ENCODE peak calls at places on chromosomes 1 and 21, in five cellular contexts. Y is PC-3, I is keratinocyte, F is MM.1S, S is H1. J is an unnamed sample.

GRCh38 chr1:59763418-59763817 is 51.3 kb upstream of the HOOK1 start:
- DNase-seq in Y (no peak), I (no peak), F (no peak), S (no peak), J (no peak)

GRCh38 chr1:232937741-232938375 is 12.6 kb upstream of the NTPCR start:
- DNase-seq in Y (no peak), I (no peak), F (no peak), S (no peak), J (no peak)

GRCh38 chr1:226654046-226654445 is 85.0 kb downstream of the ITPKB start:
- DNase-seq in Y (no peak), I (no peak), F (peak; percentile 59), S (peak; percentile 49), J (peak; percentile 27)

GRCh38 chr1:78469561-78469960 is 21.2 kb upstream of the PTGFR start:
- DNase-seq in Y (no peak), I (no peak), F (no peak), S (no peak), J (no peak)

GRCh38 chr1:185681034-185681633 is 53.1 kb upstream of the HMCN1 start:
- DNase-seq in Y (peak; percentile 68), I (no peak), F (peak; percentile 54), S (no peak), J (peak; percentile 87)

GRCh38 chr1:23103001-23103879 is 65.4 kb downstream of the LUZP1 start:
- DNase-seq in Y (peak; percentile 88), I (no peak), F (no peak), S (no peak), J (peak; percentile 69)

GRCh38 chr1:230250061-230250460 is 176.1 kb downstream of the PGBD5 start:
- DNase-seq in Y (no peak), I (no peak), F (no peak), S (no peak), J (no peak)

GRCh38 chr1:159779403-159779851 is 1.3 kb upstream of the DUSP23 start:
- DNase-seq in Y (peak; percentile 62), I (no peak), F (no peak), S (no peak), J (no peak)

GRCh38 chr1:31735571-31735970 is 28.6 kb downstream of the ADGRB2 start:
- DNase-seq in Y (no peak), I (no peak), F (no peak), S (no peak), J (no peak)
- H3K4me3 ChIP-seq in Y (no peak overlapping the region), I (no peak overlapping the region), F (no peak overlapping the region), S (no peak overlapping the region), J (no peak overlapping the region)

DNA sequence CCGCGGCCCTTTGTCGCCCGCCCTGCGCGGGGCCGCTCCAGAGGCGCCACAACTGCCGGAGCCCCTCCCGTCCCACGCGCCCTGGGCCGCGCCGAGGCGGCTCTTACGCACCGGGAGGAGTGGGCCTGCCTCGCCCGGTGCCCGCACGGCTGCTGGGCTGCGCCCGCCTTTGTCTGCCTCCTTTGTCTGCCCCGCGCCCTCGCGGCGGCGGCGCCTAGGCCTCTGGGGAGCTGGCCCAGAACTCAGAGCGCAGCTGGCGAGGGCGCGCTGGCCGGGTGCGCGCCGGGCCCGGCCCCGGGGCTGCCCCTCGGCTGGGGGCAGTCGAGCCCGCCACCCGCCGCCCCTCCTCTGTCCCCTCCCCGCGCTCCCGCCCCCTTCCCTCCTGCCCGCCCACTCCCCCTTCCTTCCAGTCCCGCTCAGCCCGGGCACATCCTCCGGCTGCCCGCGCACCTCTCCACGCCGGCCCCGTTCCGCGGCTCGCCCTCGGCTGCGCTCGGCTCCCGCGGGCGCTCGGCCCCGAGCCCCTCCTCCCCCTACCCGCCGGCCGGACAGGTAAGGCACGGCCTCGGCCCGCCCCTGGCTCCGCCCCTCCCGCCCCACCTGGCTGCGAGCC is at the start of gene DRAXIN:
- DNase-seq in Y (no peak), I (no peak), F (no peak), S (no peak), J (peak; percentile 53)
- TF ChIP-seq EZH2 in Y (no peak), I (no peak), F (no peak), S (no peak), J (no peak)

GRCh38 chr1:221456918-221457317 is 285.0 kb downstream of the DUSP10 start:
- DNase-seq in Y (no peak), I (no peak), F (no peak), S (no peak), J (no peak)

GRCh38 chr1:221459558-221459957 is 282.3 kb downstream of the DUSP10 start:
- DNase-seq in Y (no peak), I (no peak), F (no peak), S (no peak), J (no peak)

GRCh38 chr1:221457706-221458429 is 284.0 kb downstream of the DUSP10 start:
- DNase-seq in Y (no peak), I (no peak), F (no peak), S (no peak), J (no peak)

GRCh38 chr1:221462345-221462744 is 279.5 kb downstream of the DUSP10 start:
- DNase-seq in Y (peak; percentile 22), I (peak; percentile 30), F (no peak), S (no peak), J (no peak)

GRCh38 chr1:221458430-221459156 is 283.3 kb downstream of the DUSP10 start:
- DNase-seq in Y (no peak), I (no peak), F (no peak), S (no peak), J (no peak)
- H3K27ac ChIP-seq in Y (no peak overlapping the region), I (no peak overlapping the region), F (no peak overlapping the region), S (no peak overlapping the region), J (no peak overlapping the region)

GRCh38 chr1:24152631-24153494 is 9.9 kb upstream of the IL22RA1 start:
- DNase-seq in Y (no peak), I (no peak), F (no peak), S (no peak), J (no peak)

GRCh38 chr1:24149854-24150227 is 6.9 kb upstream of the IL22RA1 start:
- DNase-seq in Y (peak; percentile 87), I (peak; percentile 78), F (no peak), S (no peak), J (peak; percentile 18)

GRCh38 chr1:24147194-24147593 is 4.3 kb upstream of the IL22RA1 start:
- DNase-seq in Y (no peak), I (no peak), F (no peak), S (no peak), J (no peak)

GRCh38 chr1:24151175-24151533 is 8.2 kb upstream of the IL22RA1 start:
- DNase-seq in Y (peak; percentile 69), I (no peak), F (peak; percentile 89), S (peak; percentile 89), J (no peak)

GRCh38 chr1:24150228-24151174 is 7.6 kb upstream of the IL22RA1 start:
- DNase-seq in Y (peak; percentile 95), I (peak; percentile 70), F (peak; percentile 83), S (peak; percentile 91), J (peak; percentile 83)
- H3K4me3 ChIP-seq in Y (peak overlapping the region; percentile 68), I (peak overlapping the region; percentile 72), F (peak overlapping the region; percentile 46), S (peak overlapping the region; percentile 37), J (peak overlapping the region; percentile 16)

GRCh38 chr1:18639335-18640055 is 8.8 kb downstream of the PAX7 start:
- DNase-seq in Y (no peak), I (no peak), F (no peak), S (no peak), J (no peak)
- TF ChIP-seq EZH2 in Y (no peak), I (peak; percentile 51), F (no peak), S (no peak), J (no peak)

DNA sequence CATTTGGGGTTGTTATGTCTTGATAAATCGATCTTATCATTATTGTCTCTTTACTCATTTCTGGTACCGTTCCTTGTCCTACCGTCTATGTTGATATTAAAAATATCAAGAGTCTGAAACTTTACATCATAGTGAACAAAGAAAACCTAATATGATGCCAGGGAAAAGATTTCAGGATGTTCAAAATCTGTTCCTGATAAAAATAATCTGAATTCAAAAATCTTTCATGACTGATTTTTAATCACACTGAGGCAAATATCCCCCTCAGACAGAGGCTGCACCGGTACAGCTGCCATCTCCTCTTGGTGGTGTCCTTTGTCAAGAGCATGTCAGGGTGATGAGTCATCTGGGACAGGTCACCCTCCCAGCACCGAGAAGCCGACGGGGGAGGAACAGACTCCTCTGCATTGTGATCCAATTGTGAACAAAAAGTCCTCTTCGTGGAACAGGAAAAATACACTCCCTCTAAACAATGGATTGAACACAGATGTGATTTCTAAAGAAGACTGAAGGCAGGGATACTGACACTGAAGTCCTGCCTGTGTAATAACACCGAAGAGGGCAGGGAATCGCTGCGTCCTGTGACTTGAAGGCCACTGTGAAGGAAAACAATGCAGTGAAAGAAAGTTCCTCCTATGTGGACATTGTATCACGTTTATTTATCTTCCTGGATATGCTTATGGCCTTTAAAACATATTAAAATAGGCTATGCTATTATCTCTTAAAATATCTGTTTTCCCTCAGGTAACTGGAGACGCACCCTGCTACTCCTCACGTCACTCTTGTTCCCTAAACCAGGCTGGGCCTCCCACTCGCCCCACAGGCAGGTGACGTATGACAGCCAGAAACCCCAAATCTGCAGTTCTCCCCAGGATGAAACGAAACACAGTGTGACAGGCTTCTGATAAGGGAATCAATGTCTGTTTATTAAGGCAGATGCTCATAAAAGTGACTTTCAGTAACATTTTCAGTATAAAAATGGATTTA is 4.3 kb upstream of the SPATC1L start:
- DNase-seq in Y (peak; percentile 83), I (no peak), F (no peak), S (no peak), J (peak; percentile 54)
- H3K27ac ChIP-seq in Y (peak overlapping the region; percentile 71), I (peak overlapping the region; percentile 19), F (no peak overlapping the region), S (no peak overlapping the region), J (no peak overlapping the region)

J was measured in A673.